ENCODE peak calls at places on chromosomes 2 and 18, in four cellular contexts. E is ovary, O is A549, C is mucosa of descending colon. L is an unnamed sample.

GRCh38 chr2:19580830-19581229 is 222.4 kb upstream of the OSR1 start:
- DNase-seq in O (no peak), E (peak; percentile 15), C (no peak), L (peak; percentile 4)

GRCh38 chr18:48944634-48945033 is 6.1 kb downstream of the SMAD7 start:
- DNase-seq in C (no peak), O (no peak), E (no peak), L (no peak)

GRCh38 chr18:48485828-48486405 is 52.9 kb upstream of the CTIF start:
- DNase-seq in O (no peak), E (no peak), C (no peak), L (no peak)

GRCh38 chr18:44945847-44946490 is 265.3 kb downstream of the SETBP1 start:
- DNase-seq in C (no peak), O (no peak), E (no peak), L (no peak)

GRCh38 chr2:144490857-144491256 is 29.1 kb downstream of the ZEB2 start:
- DNase-seq in O (no peak), E (no peak), C (no peak), L (no peak)

GRCh38 chr2:112579280-112579679 is 5.1 kb upstream of the CHCHD5 start:
- DNase-seq in C (no peak), E (no peak), O (no peak), L (no peak)

GRCh38 chr2:44351676-44352075 is 9.6 kb downstream of the PREPL start:
- DNase-seq in O (no peak), C (no peak), E (no peak), L (no peak)

GRCh38 chr2:205858781-205859478 is 176.6 kb downstream of the NRP2 start:
- DNase-seq in E (no peak), C (peak; percentile 55), O (no peak), L (no peak)

GRCh38 chr18:58194028-58194427 is 150.0 kb downstream of the NEDD4L start:
- DNase-seq in O (no peak), E (peak; percentile 40), C (no peak), L (peak; percentile 57)

GRCh38 chr2:45962522-45962921 is 311.0 kb downstream of the PRKCE start:
- DNase-seq in C (peak; percentile 20), E (peak; percentile 73), O (no peak), L (no peak)

GRCh38 chr2:133733856-133734255 is 165.6 kb upstream of the NCKAP5 start:
- DNase-seq in C (no peak), O (no peak), E (no peak), L (no peak)

GRCh38 chr2:171146633-171147032 is 14.1 kb downstream of the TLK1 start:
- DNase-seq in C (no peak), O (no peak), E (no peak), L (no peak)

GRCh38 chr18:5943514-5943913 is 48.2 kb upstream of the TMEM200C start:
- DNase-seq in E (no peak), O (no peak), C (no peak), L (no peak)

GRCh38 chr2:238155051-238155760 is 3.6 kb upstream of the ERFE start:
- DNase-seq in E (no peak), O (no peak), C (peak; percentile 40), L (no peak)

GRCh38 chr18:49597556-49597955 is 35.7 kb downstream of the LIPG start:
- DNase-seq in O (no peak), E (no peak), C (no peak), L (peak; percentile 47)

GRCh38 chr2:240651185-240651584 is 25.9 kb downstream of the GPR35 start:
- DNase-seq in O (no peak), C (no peak), E (no peak), L (no peak)

GRCh38 chr2:181304011-181304844 is 153.0 kb upstream of the ITGA4 start:
- DNase-seq in C (no peak), E (no peak), O (no peak), L (no peak)

GRCh38 chr2:228447266-228447915 is 265.9 kb upstream of the SPHKAP start:
- DNase-seq in O (no peak), E (no peak), C (no peak), L (no peak)

GRCh38 chr2:18834341-18834740 is 245.0 kb upstream of the NT5C1B start:
- DNase-seq in E (no peak), O (no peak), C (no peak), L (no peak)

GRCh38 chr2:207504513-207505171 is 25.1 kb upstream of the CREB1 start:
- DNase-seq in C (no peak), E (peak; percentile 15), O (no peak), L (no peak)

GRCh38 chr2:219308142-219309093 is 783 bp downstream of the PTPRN start:
- DNase-seq in E (peak; percentile 76), C (peak; percentile 76), O (peak; percentile 70), L (peak; percentile 88)

GRCh38 chr2:234099266-234099665 is 48.8 kb downstream of the SPP2 start:
- DNase-seq in C (no peak), O (no peak), E (no peak), L (no peak)

GRCh38 chr18:70982292-70982691 is 693.4 kb downstream of the SOCS6 start:
- DNase-seq in E (no peak), C (no peak), O (no peak), L (no peak)
- H3K9me3 ChIP-seq in E (no peaks in the 10 kb centered on the region), C (peaks cover 9% of the 10 kb centered on the region), O (no peaks in the 10 kb centered on the region), L (no peaks in the 10 kb centered on the region)

GRCh38 chr18:2952605-2953004 is 60.3 kb downstream of the LPIN2 start:
- DNase-seq in E (no peak), C (no peak), O (no peak), L (no peak)
- H3K4me1 ChIP-seq in E (peaks cover 2% of the 10 kb centered on the region), C (no peaks in the 10 kb centered on the region), O (no peaks in the 10 kb centered on the region), L (no peaks in the 10 kb centered on the region)

GRCh38 chr2:154697422-154698237 is 865 bp upstream of the KCNJ3 start:
- DNase-seq in E (peak; percentile 11), C (no peak), O (no peak), L (no peak)
- H3K4me3 ChIP-seq in E (peak overlapping the region; percentile 28), C (no peak overlapping the region), O (peak overlapping the region; percentile 51), L (peak overlapping the region; percentile 25)

GRCh38 chr2:106011380-106011779 is 182.7 kb downstream of the UXS1 start:
- DNase-seq in C (no peak), O (no peak), E (no peak), L (no peak)

GRCh38 chr2:106012591-106013347 is 181.3 kb downstream of the UXS1 start:
- DNase-seq in E (no peak), C (no peak), O (no peak), L (no peak)

GRCh38 chr2:106011993-106012392 is 182.1 kb downstream of the UXS1 start:
- DNase-seq in E (no peak), C (no peak), O (no peak), L (no peak)

GRCh38 chr2:106010818-106011355 is 183.2 kb downstream of the UXS1 start:
- DNase-seq in E (no peak), C (no peak), O (no peak), L (no peak)

DNA sequence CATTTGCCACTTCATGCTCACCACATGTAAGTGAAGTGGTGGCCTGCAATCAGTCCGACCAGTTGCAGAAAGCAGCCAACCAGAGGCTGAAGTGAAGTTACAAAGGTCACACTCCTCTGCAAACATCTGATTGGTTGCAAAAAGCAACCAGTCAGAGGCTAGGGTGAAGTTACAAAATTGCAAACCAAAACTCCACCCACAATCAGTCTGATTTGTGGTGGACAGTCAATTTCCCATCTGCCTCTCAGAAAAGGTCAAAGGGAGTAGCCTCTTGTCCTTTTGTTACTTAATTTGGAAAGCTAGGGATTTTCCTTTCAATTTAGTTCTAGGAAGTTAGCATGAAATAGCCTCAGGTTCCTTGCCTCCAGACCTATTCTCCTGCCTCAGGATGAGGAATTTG is 185.0 kb downstream of the UXS1 start:
- DNase-seq in O (no peak), C (no peak), E (no peak), L (no peak)
- H3K9me3 ChIP-seq in O (peaks cover 8% of the 10 kb centered on the region), C (peaks cover 34% of the 10 kb centered on the region), E (no peaks in the 10 kb centered on the region), L (peaks cover 46% of the 10 kb centered on the region)

GRCh38 chr18:9827856-9828793 is 57.6 kb upstream of the TXNDC2 start:
- DNase-seq in E (no peak), O (peak; percentile 86), C (peak; percentile 35), L (no peak)
- H3K4me1 ChIP-seq in E (peaks cover 25% of the 10 kb centered on the region), O (peaks cover 57% of the 10 kb centered on the region), C (peaks cover 17% of the 10 kb centered on the region), L (peaks cover 28% of the 10 kb centered on the region)

GRCh38 chr2:176534798-176535479 is 265.7 kb downstream of the MTX2 start:
- DNase-seq in C (no peak), O (no peak), E (no peak), L (no peak)
- H3K4me3 ChIP-seq in C (no peak overlapping the region), O (no peak overlapping the region), E (no peak overlapping the region), L (no peak overlapping the region)

DNA sequence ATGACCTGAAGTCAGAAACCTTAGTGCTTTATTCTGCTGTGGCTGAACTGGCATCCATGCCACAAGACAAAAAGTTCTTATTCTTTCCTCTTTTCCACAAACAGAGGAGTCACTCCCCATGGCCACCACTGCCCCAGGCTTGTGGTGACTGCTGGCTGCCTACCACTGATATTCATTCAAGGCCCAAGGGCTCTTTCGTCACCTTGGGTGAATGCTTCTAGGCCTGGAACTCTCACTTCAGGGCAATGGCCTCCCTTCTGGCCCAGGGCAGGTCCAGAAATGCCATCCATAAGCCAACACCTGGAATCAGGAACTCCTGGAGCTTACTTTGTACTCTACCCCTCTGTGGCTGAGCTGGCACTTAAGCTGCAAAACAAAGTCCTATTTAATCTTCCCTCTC is 109.8 kb downstream of the NAT8 start:
- DNase-seq in E (no peak), C (no peak), O (no peak), L (no peak)
- H3K9me3 ChIP-seq in E (no peaks in the 10 kb centered on the region), C (peaks cover 12% of the 10 kb centered on the region), O (peaks cover 26% of the 10 kb centered on the region), L (peaks cover 9% of the 10 kb centered on the region)

DNA sequence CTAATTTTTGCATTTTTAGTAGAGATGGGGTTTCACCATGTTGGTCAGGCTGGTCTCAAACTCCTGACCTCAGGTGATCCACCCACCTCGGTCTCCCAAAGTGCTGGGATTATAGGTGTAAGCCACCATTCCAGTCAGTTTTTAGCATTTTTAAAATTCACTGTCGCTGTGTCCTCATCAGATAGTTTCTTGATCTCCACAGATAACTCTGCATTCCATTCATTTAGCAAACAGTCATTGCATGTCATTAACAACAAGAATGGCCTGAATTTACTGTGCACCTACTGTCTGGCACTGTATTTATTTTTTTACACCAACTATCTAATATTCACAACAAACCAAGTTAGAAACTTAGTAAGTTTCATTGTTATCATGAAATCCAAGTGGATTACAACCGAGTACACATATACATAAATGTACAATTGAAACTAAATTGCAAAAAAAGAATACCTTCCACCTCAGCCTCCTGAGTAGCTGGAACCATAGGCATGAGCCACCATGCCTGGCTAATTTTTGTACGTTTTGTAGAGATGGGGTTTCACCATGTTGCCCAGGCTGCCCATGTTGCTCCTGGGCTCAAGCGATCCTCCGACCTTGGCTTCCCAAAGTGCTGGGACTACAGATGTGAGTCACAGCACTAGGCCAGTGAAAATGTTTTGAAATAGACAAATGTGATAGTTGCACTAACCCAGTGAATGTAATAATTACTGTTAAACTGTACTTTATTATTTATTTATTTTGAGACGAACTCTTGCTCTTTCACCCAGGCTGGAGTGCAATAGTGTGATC is 4.3 kb downstream of the MCEE start:
- DNase-seq in E (no peak), C (no peak), O (no peak), L (no peak)
- H3K4me1 ChIP-seq in E (peaks cover 4% of the 10 kb centered on the region), C (peaks cover 6% of the 10 kb centered on the region), O (peaks cover 8% of the 10 kb centered on the region), L (peaks cover 4% of the 10 kb centered on the region)

GRCh38 chr2:12090590-12090989 is 344.2 kb downstream of the LPIN1 start:
- DNase-seq in O (no peak), C (no peak), E (no peak), L (no peak)

GRCh38 chr2:12099374-12099773 is 352.9 kb downstream of the LPIN1 start:
- DNase-seq in C (no peak), O (no peak), E (no peak), L (no peak)

GRCh38 chr2:12091201-12091806 is 344.9 kb downstream of the LPIN1 start:
- DNase-seq in O (no peak), C (no peak), E (no peak), L (no peak)

GRCh38 chr2:12097860-12098259 is 351.4 kb downstream of the LPIN1 start:
- DNase-seq in C (no peak), E (no peak), O (no peak), L (no peak)

GRCh38 chr2:12096425-12096824 is 350.0 kb downstream of the LPIN1 start:
- DNase-seq in O (no peak), E (no peak), C (no peak), L (no peak)
- H3K4me3 ChIP-seq in O (no peak overlapping the region), E (no peak overlapping the region), C (no peak overlapping the region), L (no peak overlapping the region)

L was measured in Caco-2.